ENCODE peak calls at places on chromosome 16, in nine cellular contexts. H, M, E, U, S, T, X, F and W are unnamed samples.
A peak's percentile ranks its signal among the peaks of the same experiment; 100 is the strongest.

GRCh38 chr16:12964466-12964865 is 63.1 kb downstream of the SHISA9 start:
- DNase-seq in H (peak; percentile 96), M (no peak), E (no peak), U (no peak), S (no peak), T (no peak), X (no peak), F (no peak), W (no peak)

GRCh38 chr16:3171181-3171854 is 16.7 kb upstream of the OR1F1 start:
- DNase-seq in H (no peak), M (no peak), E (no peak), U (no peak), S (no peak), T (no peak), X (peak; percentile 53), F (no peak), W (no peak)

GRCh38 chr16:66441586-66442375 is 14.7 kb downstream of the BEAN1 start:
- DNase-seq in H (no peak), M (no peak), E (no peak), U (no peak), S (no peak), T (no peak), X (no peak), F (no peak), W (no peak)

GRCh38 chr16:50025544-50025931 is 513 bp downstream of the CNEP1R1 start:
- DNase-seq in H (peak; percentile 18), M (no peak), E (no peak), U (peak; percentile 55), S (no peak), T (no peak), X (peak; percentile 17), F (peak; percentile 2), W (peak; percentile 43)

GRCh38 chr16:66473654-66474519 is 46.8 kb downstream of the BEAN1 start:
- DNase-seq in H (no peak), M (no peak), E (no peak), U (no peak), S (no peak), T (no peak), X (no peak), F (no peak), W (no peak)

GRCh38 chr16:50667497-50668367 is 13.4 kb downstream of the SNX20 start:
- DNase-seq in H (no peak), M (no peak), E (no peak), U (peak; percentile 26), S (no peak), T (no peak), X (no peak), F (no peak), W (no peak)

GRCh38 chr16:77584205-77584859 is 138.0 kb upstream of the NUDT7 start:
- DNase-seq in H (peak; percentile 57), M (peak; percentile 25), E (no peak), U (peak; percentile 59), S (no peak), T (peak; percentile 13), X (peak; percentile 36), F (peak; percentile 8), W (peak; percentile 57)

GRCh38 chr16:14070555-14070876 is 603 bp upstream of the MRTFB start:
- DNase-seq in H (no peak), M (no peak), E (no peak), U (no peak), S (no peak), T (no peak), X (no peak), F (no peak), W (no peak)

GRCh38 chr16:11213373-11213772 is 42.6 kb downstream of the SOCS1 start:
- DNase-seq in H (no peak), M (no peak), E (no peak), U (no peak), S (no peak), T (no peak), X (no peak), F (no peak), W (no peak)

GRCh38 chr16:26133401-26133800 is 441.6 kb downstream of the HS3ST4 start:
- DNase-seq in H (no peak), M (no peak), E (peak; percentile 50), U (no peak), S (no peak), T (no peak), X (no peak), F (no peak), W (no peak)

GRCh38 chr16:30585022-30585399 is 486 bp downstream of the ZNF785 start:
- DNase-seq in H (no peak), M (no peak), E (no peak), U (no peak), S (no peak), T (no peak), X (no peak), F (no peak), W (no peak)

GRCh38 chr16:78503501-78504110 is 404.2 kb downstream of the WWOX start:
- DNase-seq in H (peak; percentile 48), M (no peak), E (peak; percentile 22), U (peak; percentile 79), S (no peak), T (peak; percentile 21), X (peak; percentile 14), F (no peak), W (no peak)

GRCh38 chr16:57873218-57873617 is 70.9 kb upstream of the KIFC3 start:
- DNase-seq in H (no peak), M (no peak), E (no peak), U (no peak), S (no peak), T (no peak), X (no peak), F (no peak), W (no peak)

GRCh38 chr16:69904495-69905170 is 46.5 kb upstream of the CLEC18A start:
- DNase-seq in H (no peak), M (no peak), E (no peak), U (no peak), S (no peak), T (no peak), X (no peak), F (no peak), W (no peak)

GRCh38 chr16:68732068-68732680 is 4.9 kb upstream of the CDH1 start:
- DNase-seq in H (peak; percentile 48), M (peak; percentile 40), E (no peak), U (peak; percentile 48), S (no peak), T (no peak), X (no peak), F (no peak), W (no peak)

GRCh38 chr16:48538746-48539484 is 71.1 kb downstream of the N4BP1 start:
- DNase-seq in H (no peak), M (no peak), E (no peak), U (peak; percentile 32), S (no peak), T (no peak), X (no peak), F (no peak), W (no peak)

GRCh38 chr16:15907863-15908478 is 19.6 kb upstream of the CEP20 start:
- DNase-seq in H (peak; percentile 27), M (no peak), E (no peak), U (peak; percentile 42), S (no peak), T (no peak), X (no peak), F (no peak), W (peak; percentile 58)

GRCh38 chr16:22623351-22623781 is 112.7 kb downstream of the NPIPB5 start:
- DNase-seq in H (peak; percentile 85), M (no peak), E (no peak), U (no peak), S (no peak), T (no peak), X (no peak), F (no peak), W (no peak)

GRCh38 chr16:7004266-7004665 is 328.4 kb upstream of the RBFOX1 start:
- DNase-seq in H (no peak), M (no peak), E (no peak), U (no peak), S (no peak), T (no peak), X (no peak), F (no peak), W (no peak)

GRCh38 chr16:84959045-84959576 is 52.2 kb downstream of the ZDHHC7 start:
- DNase-seq in H (no peak), M (no peak), E (no peak), U (no peak), S (no peak), T (no peak), X (no peak), F (no peak), W (no peak)

GRCh38 chr16:15703029-15703736 is 53.1 kb downstream of the NDE1 start:
- DNase-seq in H (no peak), M (no peak), E (no peak), U (no peak), S (no peak), T (no peak), X (no peak), F (no peak), W (no peak)

GRCh38 chr16:58421029-58421428 is 28.8 kb downstream of the GINS3 start:
- DNase-seq in H (no peak), M (peak; percentile 34), E (no peak), U (no peak), S (no peak), T (no peak), X (no peak), F (no peak), W (no peak)

GRCh38 chr16:60413969-60414368 is 1622.3 kb downstream of the CDH8 start:
- DNase-seq in H (no peak), M (no peak), E (no peak), U (peak; percentile 36), S (no peak), T (no peak), X (no peak), F (no peak), W (no peak)

GRCh38 chr16:642189-643049 is 791 bp downstream of the MCRIP2 start:
- DNase-seq in H (no peak), M (no peak), E (no peak), U (peak; percentile 71), S (no peak), T (no peak), X (no peak), F (no peak), W (peak; percentile 60)

GRCh38 chr16:27374794-27375499 is 27.0 kb upstream of the IL21R start:
- DNase-seq in H (peak; percentile 72), M (peak; percentile 77), E (no peak), U (peak; percentile 70), S (no peak), T (no peak), X (peak; percentile 48), F (no peak), W (peak; percentile 55)

GRCh38 chr16:3029499-3030127 is 5.8 kb downstream of the THOC6 start:
- DNase-seq in H (no peak), M (no peak), E (no peak), U (no peak), S (peak; percentile 77), T (no peak), X (no peak), F (no peak), W (peak; percentile 52)

GRCh38 chr16:75653926-75654325 is 6.4 kb downstream of the TERF2IP start:
- DNase-seq in H (no peak), M (no peak), E (no peak), U (no peak), S (no peak), T (no peak), X (no peak), F (no peak), W (no peak)

GRCh38 chr16:56262879-56263245 is 71.6 kb downstream of the GNAO1 start:
- DNase-seq in H (no peak), M (no peak), E (no peak), U (no peak), S (no peak), T (no peak), X (no peak), F (no peak), W (no peak)

GRCh38 chr16:3739636-3740035 is 22.3 kb upstream of the TRAP1 start:
- DNase-seq in H (no peak), M (no peak), E (no peak), U (no peak), S (no peak), T (no peak), X (no peak), F (no peak), W (no peak)

GRCh38 chr16:89015271-89015859 is 38.4 kb upstream of the CBFA2T3 start:
- DNase-seq in H (no peak), M (peak; percentile 7), E (no peak), U (no peak), S (peak; percentile 40), T (no peak), X (no peak), F (no peak), W (no peak)

GRCh38 chr16:83838151-83838550 is 30.4 kb downstream of the HSBP1 start:
- DNase-seq in H (no peak), M (no peak), E (no peak), U (no peak), S (no peak), T (no peak), X (no peak), F (no peak), W (no peak)